ENCODE peak calls at places on chromosomes 2 and 18, in eight cellular contexts. One of them, this sample, is unnamed.

GRCh38 chr18:13309031-13309430 is 90.5 kb downstream of the LDLRAD4 start:
- DNase-seq in colonic mucosa: no peak
- DNase-seq in fibroblast of pulmonary artery: no peak
- DNase-seq in CD8-positive, alpha-beta T cell: no peak
- DNase-seq in heart left ventricle: no peak
- DNase-seq in cardiac muscle cell: no peak
- DNase-seq in left ventricle myocardium inferior: no peak
- DNase-seq in lower lobe of right lung: no peak
- DNase-seq in this sample: no peak

GRCh38 chr2:227407601-227408089 is 19.9 kb upstream of the SCYGR1 start:
- DNase-seq in heart left ventricle: peak
- DNase-seq in cardiac muscle cell: no peak
- DNase-seq in colonic mucosa: no peak
- DNase-seq in lower lobe of right lung: peak
- DNase-seq in left ventricle myocardium inferior: peak
- DNase-seq in fibroblast of pulmonary artery: no peak
- DNase-seq in CD8-positive, alpha-beta T cell: no peak
- DNase-seq in this sample: no peak

GRCh38 chr18:13145636-13146190 is 72.8 kb upstream of the LDLRAD4 start:
- DNase-seq in cardiac muscle cell: no peak
- DNase-seq in heart left ventricle: no peak
- DNase-seq in left ventricle myocardium inferior: no peak
- DNase-seq in CD8-positive, alpha-beta T cell: no peak
- DNase-seq in colonic mucosa: no peak
- DNase-seq in lower lobe of right lung: no peak
- DNase-seq in fibroblast of pulmonary artery: no peak
- DNase-seq in this sample: no peak

GRCh38 chr2:222304737-222305509 is 6.1 kb upstream of the PAX3 start:
- DNase-seq in left ventricle myocardium inferior: no peak
- DNase-seq in lower lobe of right lung: no peak
- DNase-seq in CD8-positive, alpha-beta T cell: no peak
- DNase-seq in colonic mucosa: no peak
- DNase-seq in heart left ventricle: no peak
- DNase-seq in fibroblast of pulmonary artery: no peak
- DNase-seq in cardiac muscle cell: no peak
- DNase-seq in this sample: no peak

GRCh38 chr18:64519191-64519590 is 370.3 kb upstream of the LINC00305 start:
- DNase-seq in lower lobe of right lung: no peak
- DNase-seq in colonic mucosa: no peak
- DNase-seq in cardiac muscle cell: no peak
- DNase-seq in left ventricle myocardium inferior: no peak
- DNase-seq in fibroblast of pulmonary artery: no peak
- DNase-seq in heart left ventricle: no peak
- DNase-seq in CD8-positive, alpha-beta T cell: no peak
- DNase-seq in this sample: no peak

GRCh38 chr2:184692137-184692734 is 93.9 kb downstream of the ZNF804A start:
- DNase-seq in left ventricle myocardium inferior: no peak
- DNase-seq in colonic mucosa: no peak
- DNase-seq in lower lobe of right lung: no peak
- DNase-seq in heart left ventricle: no peak
- DNase-seq in CD8-positive, alpha-beta T cell: no peak
- DNase-seq in cardiac muscle cell: no peak
- DNase-seq in fibroblast of pulmonary artery: peak
- DNase-seq in this sample: peak

GRCh38 chr2:173122936-173123335 is 47.3 kb downstream of the MAP3K20 start:
- DNase-seq in cardiac muscle cell: no peak
- DNase-seq in CD8-positive, alpha-beta T cell: no peak
- DNase-seq in fibroblast of pulmonary artery: no peak
- DNase-seq in colonic mucosa: no peak
- DNase-seq in left ventricle myocardium inferior: no peak
- DNase-seq in heart left ventricle: no peak
- DNase-seq in lower lobe of right lung: no peak
- DNase-seq in this sample: no peak

GRCh38 chr18:51867767-51868166 is 472.2 kb upstream of the DCC start:
- DNase-seq in cardiac muscle cell: peak
- DNase-seq in colonic mucosa: no peak
- DNase-seq in heart left ventricle: no peak
- DNase-seq in fibroblast of pulmonary artery: peak
- DNase-seq in left ventricle myocardium inferior: no peak
- DNase-seq in CD8-positive, alpha-beta T cell: no peak
- DNase-seq in lower lobe of right lung: no peak
- DNase-seq in this sample: no peak

GRCh38 chr2:157523270-157524059 is 79.6 kb upstream of the CYTIP start:
- DNase-seq in cardiac muscle cell: no peak
- DNase-seq in CD8-positive, alpha-beta T cell: no peak
- DNase-seq in heart left ventricle: no peak
- DNase-seq in fibroblast of pulmonary artery: no peak
- DNase-seq in left ventricle myocardium inferior: no peak
- DNase-seq in lower lobe of right lung: no peak
- DNase-seq in colonic mucosa: no peak
- DNase-seq in this sample: no peak

GRCh38 chr2:10482460-10482859 is 34.3 kb upstream of the ODC1 start:
- DNase-seq in left ventricle myocardium inferior: no peak
- DNase-seq in colonic mucosa: no peak
- DNase-seq in CD8-positive, alpha-beta T cell: no peak
- DNase-seq in fibroblast of pulmonary artery: no peak
- DNase-seq in lower lobe of right lung: no peak
- DNase-seq in heart left ventricle: no peak
- DNase-seq in cardiac muscle cell: no peak
- DNase-seq in this sample: no peak

GRCh38 chr2:157761520-157761919 is 114.6 kb downstream of the ACVR1 start:
- DNase-seq in fibroblast of pulmonary artery: no peak
- DNase-seq in CD8-positive, alpha-beta T cell: no peak
- DNase-seq in heart left ventricle: no peak
- DNase-seq in lower lobe of right lung: no peak
- DNase-seq in cardiac muscle cell: peak
- DNase-seq in colonic mucosa: no peak
- DNase-seq in left ventricle myocardium inferior: no peak
- DNase-seq in this sample: no peak

GRCh38 chr2:24881623-24882022 is 38.4 kb downstream of the ADCY3 start:
- DNase-seq in CD8-positive, alpha-beta T cell: no peak
- DNase-seq in left ventricle myocardium inferior: no peak
- DNase-seq in heart left ventricle: no peak
- DNase-seq in lower lobe of right lung: no peak
- DNase-seq in cardiac muscle cell: no peak
- DNase-seq in colonic mucosa: no peak
- DNase-seq in fibroblast of pulmonary artery: no peak
- DNase-seq in this sample: no peak

GRCh38 chr18:32974421-32975165 is 201.8 kb upstream of the KLHL14 start:
- DNase-seq in colonic mucosa: no peak
- DNase-seq in fibroblast of pulmonary artery: no peak
- DNase-seq in left ventricle myocardium inferior: no peak
- DNase-seq in heart left ventricle: no peak
- DNase-seq in cardiac muscle cell: no peak
- DNase-seq in lower lobe of right lung: no peak
- DNase-seq in CD8-positive, alpha-beta T cell: no peak
- DNase-seq in this sample: no peak

GRCh38 chr2:4675295-4675694 is 971.9 kb downstream of the DCDC2C start:
- DNase-seq in CD8-positive, alpha-beta T cell: no peak
- DNase-seq in colonic mucosa: no peak
- DNase-seq in fibroblast of pulmonary artery: no peak
- DNase-seq in lower lobe of right lung: no peak
- DNase-seq in cardiac muscle cell: no peak
- DNase-seq in heart left ventricle: no peak
- DNase-seq in left ventricle myocardium inferior: no peak
- DNase-seq in this sample: no peak

GRCh38 chr2:232533944-232534710 is 5.4 kb upstream of the CHRNG start:
- DNase-seq in CD8-positive, alpha-beta T cell: no peak
- DNase-seq in cardiac muscle cell: peak
- DNase-seq in fibroblast of pulmonary artery: peak
- DNase-seq in heart left ventricle: no peak
- DNase-seq in colonic mucosa: no peak
- DNase-seq in lower lobe of right lung: peak
- DNase-seq in left ventricle myocardium inferior: peak
- DNase-seq in this sample: no peak

GRCh38 chr18:48786621-48787522 is 163.9 kb downstream of the SMAD7 start:
- DNase-seq in left ventricle myocardium inferior: peak
- DNase-seq in fibroblast of pulmonary artery: no peak
- DNase-seq in CD8-positive, alpha-beta T cell: no peak
- DNase-seq in lower lobe of right lung: peak
- DNase-seq in cardiac muscle cell: no peak
- DNase-seq in heart left ventricle: peak
- DNase-seq in colonic mucosa: no peak
- DNase-seq in this sample: no peak

GRCh38 chr18:48785686-48786470 is 164.9 kb downstream of the SMAD7 start:
- DNase-seq in cardiac muscle cell: no peak
- DNase-seq in heart left ventricle: peak
- DNase-seq in colonic mucosa: no peak
- DNase-seq in CD8-positive, alpha-beta T cell: no peak
- DNase-seq in left ventricle myocardium inferior: peak
- DNase-seq in lower lobe of right lung: peak
- DNase-seq in fibroblast of pulmonary artery: no peak
- DNase-seq in this sample: no peak

GRCh38 chr18:48785091-48785614 is 165.6 kb downstream of the SMAD7 start:
- DNase-seq in CD8-positive, alpha-beta T cell: no peak
- DNase-seq in left ventricle myocardium inferior: peak
- DNase-seq in fibroblast of pulmonary artery: no peak
- DNase-seq in heart left ventricle: peak
- DNase-seq in cardiac muscle cell: no peak
- DNase-seq in colonic mucosa: no peak
- DNase-seq in lower lobe of right lung: peak
- DNase-seq in this sample: no peak

GRCh38 chr18:48783616-48784520 is 166.9 kb downstream of the SMAD7 start:
- DNase-seq in fibroblast of pulmonary artery: no peak
- DNase-seq in left ventricle myocardium inferior: no peak
- DNase-seq in CD8-positive, alpha-beta T cell: no peak
- DNase-seq in colonic mucosa: no peak
- DNase-seq in lower lobe of right lung: peak
- DNase-seq in heart left ventricle: no peak
- DNase-seq in cardiac muscle cell: no peak
- DNase-seq in this sample: no peak

DNA sequence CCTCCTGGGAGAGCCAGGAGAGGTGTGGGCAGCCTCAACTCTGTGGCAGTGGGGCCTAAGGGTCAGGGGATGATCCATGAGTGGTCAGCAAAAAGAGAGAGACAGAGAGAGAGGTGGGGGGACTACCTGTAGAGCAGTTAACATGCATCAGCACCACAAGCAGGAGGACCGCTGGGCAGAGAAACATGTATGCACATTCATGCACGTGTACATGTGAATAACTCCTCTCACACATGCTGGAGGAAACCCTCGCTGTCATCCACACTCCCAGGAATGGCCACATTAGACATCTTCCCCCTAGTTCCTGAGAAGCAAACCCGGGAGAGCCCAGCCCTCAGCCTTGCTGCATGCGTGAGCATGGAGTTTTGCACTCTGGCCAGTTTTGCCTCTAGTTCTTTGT is 166.1 kb downstream of the SMAD7 start:
- DNase-seq in heart left ventricle: no peak
- DNase-seq in lower lobe of right lung: peak
- DNase-seq in CD8-positive, alpha-beta T cell: no peak
- DNase-seq in fibroblast of pulmonary artery: no peak
- DNase-seq in left ventricle myocardium inferior: peak
- DNase-seq in cardiac muscle cell: no peak
- DNase-seq in colonic mucosa: no peak
- DNase-seq in this sample: no peak
- H3K4me3 ChIP-seq in heart left ventricle: no peak
- H3K4me3 ChIP-seq in lower lobe of right lung: no peak
- H3K4me3 ChIP-seq in CD8-positive, alpha-beta T cell: no peak
- H3K4me3 ChIP-seq in fibroblast of pulmonary artery: no peak
- H3K4me3 ChIP-seq in left ventricle myocardium inferior: no peak
- H3K4me3 ChIP-seq in cardiac muscle cell: no peak
- H3K4me3 ChIP-seq in colonic mucosa: no peak
- H3K4me3 ChIP-seq in this sample: no peak

DNA sequence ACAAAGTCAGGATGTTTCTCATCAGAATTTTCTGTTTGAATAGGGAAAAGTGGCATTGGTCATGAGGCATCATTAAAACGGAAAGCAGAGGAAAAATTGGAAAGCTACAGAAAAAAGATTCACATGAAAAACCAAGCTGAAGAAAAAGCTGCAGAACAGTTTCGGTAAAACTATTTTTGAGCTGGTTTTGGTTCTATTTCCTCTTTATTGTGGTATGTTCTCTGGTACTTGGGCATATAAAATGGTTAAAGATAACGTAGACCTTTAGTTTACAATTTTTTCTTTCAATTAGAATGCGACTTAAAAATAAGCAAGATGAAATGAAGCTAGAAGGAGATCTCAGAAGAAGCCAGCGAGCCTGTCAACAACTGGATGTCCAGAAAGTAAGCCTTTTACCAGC is 7.6 kb downstream of the GPATCH11 start:
- DNase-seq in fibroblast of pulmonary artery: no peak
- DNase-seq in colonic mucosa: no peak
- DNase-seq in heart left ventricle: no peak
- DNase-seq in cardiac muscle cell: no peak
- DNase-seq in left ventricle myocardium inferior: no peak
- DNase-seq in lower lobe of right lung: no peak
- DNase-seq in CD8-positive, alpha-beta T cell: no peak
- DNase-seq in this sample: no peak
- H3K4me3 ChIP-seq in fibroblast of pulmonary artery: no peak
- H3K4me3 ChIP-seq in colonic mucosa: no peak
- H3K4me3 ChIP-seq in heart left ventricle: no peak
- H3K4me3 ChIP-seq in cardiac muscle cell: no peak
- H3K4me3 ChIP-seq in left ventricle myocardium inferior: no peak
- H3K4me3 ChIP-seq in lower lobe of right lung: no peak
- H3K4me3 ChIP-seq in CD8-positive, alpha-beta T cell: no peak
- H3K4me3 ChIP-seq in this sample: no peak

GRCh38 chr18:55998071-55998522 is 410.1 kb upstream of the TCF4 start:
- DNase-seq in heart left ventricle: no peak
- DNase-seq in left ventricle myocardium inferior: no peak
- DNase-seq in fibroblast of pulmonary artery: no peak
- DNase-seq in CD8-positive, alpha-beta T cell: no peak
- DNase-seq in lower lobe of right lung: no peak
- DNase-seq in cardiac muscle cell: peak
- DNase-seq in colonic mucosa: no peak
- DNase-seq in this sample: peak
- H3K4me3 ChIP-seq in heart left ventricle: peak
- H3K4me3 ChIP-seq in left ventricle myocardium inferior: peak
- H3K4me3 ChIP-seq in fibroblast of pulmonary artery: peak
- H3K4me3 ChIP-seq in CD8-positive, alpha-beta T cell: no peak
- H3K4me3 ChIP-seq in lower lobe of right lung: peak
- H3K4me3 ChIP-seq in cardiac muscle cell: no peak
- H3K4me3 ChIP-seq in colonic mucosa: no peak
- H3K4me3 ChIP-seq in this sample: no peak

GRCh38 chr2:26172189-26172865 is 561 bp upstream of the GAREM2 start:
- DNase-seq in fibroblast of pulmonary artery: no peak
- DNase-seq in colonic mucosa: no peak
- DNase-seq in heart left ventricle: no peak
- DNase-seq in left ventricle myocardium inferior: no peak
- DNase-seq in CD8-positive, alpha-beta T cell: no peak
- DNase-seq in cardiac muscle cell: no peak
- DNase-seq in lower lobe of right lung: no peak
- DNase-seq in this sample: peak

GRCh38 chr2:26175191-26175715 is 2.4 kb downstream of the GAREM2 start:
- DNase-seq in colonic mucosa: no peak
- DNase-seq in CD8-positive, alpha-beta T cell: no peak
- DNase-seq in left ventricle myocardium inferior: no peak
- DNase-seq in lower lobe of right lung: no peak
- DNase-seq in heart left ventricle: no peak
- DNase-seq in fibroblast of pulmonary artery: no peak
- DNase-seq in cardiac muscle cell: no peak
- DNase-seq in this sample: no peak

GRCh38 chr2:26173596-26174482 is 951 bp downstream of the GAREM2 start:
- DNase-seq in CD8-positive, alpha-beta T cell: no peak
- DNase-seq in lower lobe of right lung: no peak
- DNase-seq in colonic mucosa: no peak
- DNase-seq in heart left ventricle: no peak
- DNase-seq in fibroblast of pulmonary artery: no peak
- DNase-seq in cardiac muscle cell: no peak
- DNase-seq in left ventricle myocardium inferior: no peak
- DNase-seq in this sample: no peak

GRCh38 chr2:26174691-26175181 is 1.8 kb downstream of the GAREM2 start:
- DNase-seq in left ventricle myocardium inferior: no peak
- DNase-seq in colonic mucosa: no peak
- DNase-seq in lower lobe of right lung: no peak
- DNase-seq in CD8-positive, alpha-beta T cell: no peak
- DNase-seq in heart left ventricle: no peak
- DNase-seq in cardiac muscle cell: no peak
- DNase-seq in fibroblast of pulmonary artery: no peak
- DNase-seq in this sample: no peak

GRCh38 chr2:26172866-26173595 is at the start of gene GAREM2:
- DNase-seq in heart left ventricle: no peak
- DNase-seq in colonic mucosa: no peak
- DNase-seq in left ventricle myocardium inferior: no peak
- DNase-seq in lower lobe of right lung: no peak
- DNase-seq in CD8-positive, alpha-beta T cell: no peak
- DNase-seq in fibroblast of pulmonary artery: no peak
- DNase-seq in cardiac muscle cell: no peak
- DNase-seq in this sample: peak
- H3K4me3 ChIP-seq in heart left ventricle: peak
- H3K4me3 ChIP-seq in colonic mucosa: peak
- H3K4me3 ChIP-seq in left ventricle myocardium inferior: peak
- H3K4me3 ChIP-seq in lower lobe of right lung: peak
- H3K4me3 ChIP-seq in CD8-positive, alpha-beta T cell: peak
- H3K4me3 ChIP-seq in fibroblast of pulmonary artery: peak
- H3K4me3 ChIP-seq in cardiac muscle cell: peak
- H3K4me3 ChIP-seq in this sample: peak

This sample was measured in BE2C.